ENCODE peak calls at places on chromosomes 13 and 19, in four cellular contexts. F, X, Q and O are unnamed samples.

GRCh38 chr19:3644351-3645066 is 17.9 kb upstream of the CACTIN start:
- DNase-seq in F (no peak), X (no peak), Q (no peak), O (peak; percentile 41)

GRCh38 chr19:2607712-2608601 is 94.5 kb downstream of the GNG7 start:
- DNase-seq in F (peak; percentile 64), X (no peak), Q (no peak), O (no peak)

GRCh38 chr19:44924243-44924725 is 9.9 kb downstream of the APOC1 start:
- DNase-seq in F (no peak), X (no peak), Q (no peak), O (no peak)

GRCh38 chr13:50224534-50224933 is 209.3 kb downstream of the KCNRG start:
- DNase-seq in F (no peak), X (no peak), Q (no peak), O (no peak)

GRCh38 chr19:6018786-6019185 is 40.8 kb upstream of the RANBP3 start:
- DNase-seq in F (no peak), X (no peak), Q (peak; percentile 0), O (no peak)

GRCh38 chr13:112114391-112114790 is 47.4 kb downstream of the SOX1 start:
- DNase-seq in F (no peak), X (no peak), Q (no peak), O (no peak)

GRCh38 chr13:99558570-99559180 is 57.4 kb downstream of the TM9SF2 start:
- DNase-seq in F (no peak), X (no peak), Q (no peak), O (no peak)

GRCh38 chr13:53743906-53744305 is 715.3 kb downstream of the OLFM4 start:
- DNase-seq in F (no peak), X (no peak), Q (no peak), O (no peak)

GRCh38 chr13:23794267-23795161 is 94.7 kb downstream of the MIPEP start:
- DNase-seq in F (no peak), X (no peak), Q (no peak), O (no peak)

GRCh38 chr19:7994923-7995682 is 10.3 kb downstream of the ELAVL1 start:
- DNase-seq in F (no peak), X (no peak), Q (no peak), O (no peak)

GRCh38 chr13:29577135-29578051 is 18.1 kb downstream of the SLC7A1 start:
- DNase-seq in F (no peak), X (no peak), Q (no peak), O (peak; percentile 83)

GRCh38 chr19:40165362-40165937 is 25.8 kb upstream of the MAP3K10 start:
- DNase-seq in F (peak; percentile 13), X (peak; percentile 45), Q (peak; percentile 78), O (peak; percentile 45)

GRCh38 chr19:2634960-2635359 is 67.5 kb downstream of the GNG7 start:
- DNase-seq in F (no peak), X (no peak), Q (no peak), O (no peak)